ENCODE peak calls at places on chromosomes 7 and 10, in seven cellular contexts. U is thyroid gland, C is H1, A is thoracic aorta, S is endodermal cell, F is fibroblast of lung, B is aorta. Q is an unnamed sample.

GRCh38 chr7:44348300-44348699 is 22.9 kb upstream of the CAMK2B start:
- DNase-seq in S (peak; percentile 90), U (no peak), C (peak; percentile 63), B (no peak), A (no peak), F (no peak), Q (no peak)

GRCh38 chr7:2947381-2947780 is 96.3 kb downstream of the CARD11 start:
- DNase-seq in A (no peak), U (no peak), S (peak; percentile 20), B (peak; percentile 57), C (no peak), F (no peak), Q (no peak)

GRCh38 chr10:110056822-110057221 is 49.0 kb downstream of the ADD3 start:
- DNase-seq in U (no peak), S (no peak), C (no peak), A (no peak), F (peak; percentile 83), B (no peak), Q (no peak)

GRCh38 chr7:34083440-34083839 is 178.1 kb downstream of the BMPER start:
- DNase-seq in U (no peak), A (no peak), S (no peak), B (no peak), C (no peak), F (no peak), Q (no peak)

GRCh38 chr7:27889800-27890199 is 149.8 kb downstream of the TAX1BP1 start:
- DNase-seq in F (no peak), U (no peak), S (no peak), A (no peak), C (no peak), B (no peak), Q (no peak)

GRCh38 chr7:29086545-29086944 is 59.8 kb downstream of the CPVL start:
- DNase-seq in S (no peak), C (no peak), U (no peak), A (no peak), F (no peak), B (no peak), Q (no peak)

GRCh38 chr10:21002097-21002878 is 105.2 kb upstream of the NEBL start:
- DNase-seq in A (no peak), B (no peak), C (no peak), F (peak; percentile 60), S (no peak), U (no peak), Q (no peak)

GRCh38 chr10:77892021-77892739 is 34.4 kb downstream of the DLG5 start:
- DNase-seq in S (peak; percentile 52), F (no peak), U (peak; percentile 76), C (no peak), B (no peak), A (no peak), Q (no peak)

GRCh38 chr10:77613476-77614130 is 24.0 kb downstream of the KCNMA1 start:
- DNase-seq in B (no peak), A (no peak), F (peak; percentile 63), U (peak; percentile 26), S (no peak), C (no peak), Q (no peak)

GRCh38 chr10:93160829-93161228 is 87.1 kb downstream of the CYP26A1 start:
- DNase-seq in S (no peak), A (peak; percentile 8), C (no peak), B (peak; percentile 79), F (peak; percentile 94), U (peak; percentile 13), Q (no peak)

GRCh38 chr10:16856567-16856966 is 39.3 kb upstream of the RSU1 start:
- DNase-seq in C (no peak), A (no peak), S (no peak), B (no peak), U (no peak), F (peak; percentile 82), Q (no peak)

GRCh38 chr7:151313857-151314256 is 27.8 kb upstream of the NUB1 start:
- DNase-seq in B (peak; percentile 92), U (no peak), F (peak; percentile 41), C (no peak), A (peak; percentile 53), S (no peak), Q (peak; percentile 5)

DNA sequence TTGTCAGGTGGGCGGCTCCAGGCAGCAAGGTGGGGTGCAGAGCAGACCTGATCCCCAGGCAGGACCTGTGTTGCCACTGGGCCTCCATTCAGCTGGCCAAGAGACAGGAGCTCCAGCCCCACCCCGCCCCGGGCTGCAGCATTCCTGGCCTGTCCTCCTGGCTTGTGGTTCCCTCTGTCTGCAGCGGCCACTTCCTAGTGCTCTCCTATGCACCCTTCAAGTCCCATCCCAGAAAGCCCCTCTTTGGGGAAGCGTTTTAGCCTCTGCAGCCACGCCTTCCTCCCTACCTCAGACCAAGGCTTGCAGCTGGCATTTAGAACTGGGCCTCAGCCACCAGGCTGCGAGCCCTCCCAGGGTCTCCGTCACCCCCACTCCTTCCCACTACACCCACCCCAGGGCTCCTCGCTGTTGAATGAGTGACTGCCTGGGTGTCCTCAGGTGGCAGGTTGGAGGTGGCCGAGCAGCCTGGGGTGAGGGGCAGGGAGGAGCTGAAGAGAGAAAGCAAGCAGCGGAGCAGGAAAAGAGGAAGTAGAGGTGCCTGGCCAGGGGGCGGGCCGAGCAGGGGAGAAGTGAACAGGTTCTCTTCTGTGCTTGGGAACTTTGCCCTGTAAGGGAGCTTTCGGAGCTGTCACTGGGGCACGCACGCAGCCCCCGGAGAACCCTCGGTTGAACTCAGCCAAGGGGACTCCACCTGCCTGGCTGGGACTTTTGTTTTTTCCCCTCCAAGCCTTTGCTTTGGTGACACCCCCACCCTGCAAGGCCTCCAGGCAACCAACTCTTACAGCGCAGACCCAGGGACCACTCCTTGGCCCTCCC is 109.1 kb upstream of the TNRC18 start:
- DNase-seq in B (peak; percentile 84), S (peak; percentile 87), F (no peak), U (peak; percentile 84), A (no peak), C (peak; percentile 69), Q (no peak)
- H3K27ac ChIP-seq in B (peak overlapping the region; percentile 96), S (no peak overlapping the region), F (no peak overlapping the region), U (peak overlapping the region; percentile 100), A (peak overlapping the region; percentile 100), C (peak overlapping the region; percentile 99), Q (no peak overlapping the region)

DNA sequence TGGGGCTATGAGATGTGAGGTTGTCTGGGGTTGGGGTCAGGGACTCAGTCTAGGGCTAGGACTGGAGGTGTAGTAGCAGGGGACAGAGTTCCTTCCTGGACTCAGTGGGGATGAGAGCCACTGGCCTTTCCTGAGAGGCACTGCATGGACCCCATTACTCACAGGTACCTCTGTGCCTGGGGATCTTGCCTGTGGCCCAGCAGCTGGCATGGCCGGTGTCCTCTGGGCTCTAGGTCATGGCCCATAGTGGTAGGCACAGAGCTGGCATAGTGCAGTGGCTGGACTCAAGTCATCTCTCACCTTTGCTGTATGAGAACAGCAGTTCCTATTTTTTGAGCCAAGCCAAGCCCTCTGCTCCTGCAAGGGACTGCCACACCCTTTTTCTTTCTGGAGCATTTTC is 51.9 kb downstream of the NEURL1 start:
- DNase-seq in S (no peak), A (no peak), U (no peak), B (peak; percentile 7), C (no peak), F (no peak), Q (no peak)
- H3K27ac ChIP-seq in S (no peak overlapping the region), A (no peak overlapping the region), U (no peak overlapping the region), B (no peak overlapping the region), C (no peak overlapping the region), F (no peak overlapping the region), Q (no peak overlapping the region)

GRCh38 chr10:121988361-121989324 is at the start of gene TACC2:
- DNase-seq in S (no peak), B (no peak), C (no peak), A (no peak), F (no peak), U (no peak), Q (peak; percentile 45)

GRCh38 chr10:121999301-121999700 is 10.3 kb downstream of the TACC2 start:
- DNase-seq in S (no peak), B (no peak), C (no peak), F (no peak), U (no peak), A (no peak), Q (no peak)

GRCh38 chr10:121990015-121990677 is 1.2 kb downstream of the TACC2 start:
- DNase-seq in B (no peak), C (no peak), F (no peak), S (no peak), U (peak; percentile 41), A (no peak), Q (no peak)

GRCh38 chr10:121998462-121998861 is 9.5 kb downstream of the TACC2 start:
- DNase-seq in F (no peak), A (no peak), B (no peak), S (no peak), U (peak; percentile 33), C (no peak), Q (no peak)

DNA sequence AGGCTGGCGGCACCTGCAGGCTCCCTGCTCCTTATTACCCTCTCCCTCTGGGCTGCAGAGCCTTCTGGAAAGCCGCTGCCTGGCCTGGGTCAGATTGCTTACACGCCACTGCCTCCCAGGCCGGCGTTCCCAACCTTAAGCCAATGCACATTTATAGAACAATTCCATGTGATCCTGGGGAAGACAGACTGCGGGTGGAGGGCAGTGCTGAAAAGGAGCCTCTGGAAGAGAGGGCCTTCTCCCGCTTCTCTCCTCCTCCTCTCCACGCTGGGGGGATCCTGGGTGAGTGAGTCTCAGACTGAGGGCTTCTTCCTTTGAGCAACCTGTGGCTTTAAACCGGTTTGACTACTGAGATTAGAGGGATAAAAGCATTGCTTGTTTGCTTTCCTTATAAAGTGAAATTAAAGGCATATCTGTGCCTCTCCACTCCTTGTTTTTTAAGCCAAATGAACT is 5.5 kb downstream of the TACC2 start:
- DNase-seq in F (peak; percentile 8), C (peak; percentile 63), B (no peak), S (peak; percentile 79), U (peak; percentile 73), A (no peak), Q (no peak)
- H3K27ac ChIP-seq in F (no peak overlapping the region), C (no peak overlapping the region), B (peak overlapping the region; percentile 65), S (no peak overlapping the region), U (peak overlapping the region; percentile 99), A (peak overlapping the region; percentile 94), Q (no peak overlapping the region)

GRCh38 chr7:155762639-155763038 is 49.6 kb downstream of the SHH start:
- DNase-seq in S (no peak), C (no peak), A (no peak), U (no peak), F (no peak), B (no peak), Q (no peak)

GRCh38 chr7:155764432-155764798 is 47.8 kb downstream of the SHH start:
- DNase-seq in C (no peak), U (no peak), F (no peak), S (no peak), A (no peak), B (no peak), Q (no peak)

GRCh38 chr7:155763721-155764431 is 48.4 kb downstream of the SHH start:
- DNase-seq in S (no peak), C (no peak), U (no peak), F (peak; percentile 16), A (no peak), B (no peak), Q (no peak)

GRCh38 chr7:155761162-155761561 is 51.1 kb downstream of the SHH start:
- DNase-seq in B (no peak), F (no peak), C (no peak), U (no peak), A (no peak), S (no peak), Q (no peak)

DNA sequence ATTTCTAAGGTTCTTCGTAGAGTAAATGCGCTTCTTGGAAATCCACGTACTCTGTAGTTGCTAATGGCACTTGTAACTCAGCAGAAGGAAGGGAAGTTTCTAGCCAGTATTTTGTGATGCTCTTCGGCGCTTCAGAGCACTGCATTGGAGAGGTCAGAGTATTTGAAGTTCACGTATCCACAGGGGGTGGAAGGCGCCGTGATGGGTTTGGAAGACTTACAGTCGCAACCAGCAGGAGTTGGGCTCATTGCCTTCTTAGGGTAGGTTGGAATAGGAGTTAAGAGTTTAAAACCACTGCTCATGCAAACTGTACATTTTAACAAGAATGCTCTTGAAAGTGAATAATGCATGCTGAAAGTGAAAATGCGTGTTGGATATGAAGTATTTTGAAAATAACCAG is 49.1 kb downstream of the SHH start:
- DNase-seq in A (no peak), F (no peak), U (no peak), B (no peak), C (no peak), S (no peak), Q (no peak)
- H3K27ac ChIP-seq in A (no peak overlapping the region), F (peak overlapping the region; percentile 55), U (no peak overlapping the region), B (no peak overlapping the region), C (no peak overlapping the region), S (no peak overlapping the region), Q (no peak overlapping the region)

Q was measured in caudate nucleus.